ENCODE peak calls at places on chromosomes 16 and 17, in seven cellular contexts. One of them, this sample, is unnamed.
A peak's percentile ranks its signal among the peaks of the same experiment; 100 is the strongest.

GRCh38 chr17:40490289-40490853 is 11.1 kb downstream of the TNS4 start:
- DNase-seq in hepatocyte: peak; percentile 70
- DNase-seq in GM23338: peak; percentile 70
- DNase-seq in mucosa of descending colon: peak; percentile 63
- DNase-seq in adrenal gland: peak; percentile 37
- DNase-seq in NT2/D1: no peak
- DNase-seq in psoas muscle: peak; percentile 65
- DNase-seq in this sample: no peak

GRCh38 chr17:37770631-37771518 is 26.0 kb upstream of the HNF1B start:
- DNase-seq in hepatocyte: peak; percentile 83
- DNase-seq in GM23338: peak; percentile 85
- DNase-seq in mucosa of descending colon: peak; percentile 87
- DNase-seq in adrenal gland: peak; percentile 67
- DNase-seq in NT2/D1: peak; percentile 27
- DNase-seq in psoas muscle: no peak
- DNase-seq in this sample: peak; percentile 21

GRCh38 chr17:72121164-72122001 is 563 bp downstream of the SOX9 start:
- DNase-seq in hepatocyte: peak; percentile 63
- DNase-seq in GM23338: peak; percentile 66
- DNase-seq in mucosa of descending colon: peak; percentile 71
- DNase-seq in adrenal gland: no peak
- DNase-seq in NT2/D1: no peak
- DNase-seq in psoas muscle: peak; percentile 75
- DNase-seq in this sample: no peak

GRCh38 chr17:81143200-81143527 is 22.1 kb upstream of the PVALEF start:
- DNase-seq in hepatocyte: no peak
- DNase-seq in GM23338: no peak
- DNase-seq in mucosa of descending colon: no peak
- DNase-seq in adrenal gland: no peak
- DNase-seq in NT2/D1: no peak
- DNase-seq in psoas muscle: no peak
- DNase-seq in this sample: no peak

GRCh38 chr17:48551206-48551597 is 6.3 kb upstream of the HOXB2 start:
- DNase-seq in hepatocyte: no peak
- DNase-seq in GM23338: no peak
- DNase-seq in mucosa of descending colon: no peak
- DNase-seq in adrenal gland: peak; percentile 10
- DNase-seq in NT2/D1: no peak
- DNase-seq in psoas muscle: no peak
- DNase-seq in this sample: no peak

GRCh38 chr16:50602531-50603205 is 54.5 kb downstream of the NKD1 start:
- DNase-seq in hepatocyte: no peak
- DNase-seq in GM23338: no peak
- DNase-seq in mucosa of descending colon: no peak
- DNase-seq in adrenal gland: no peak
- DNase-seq in NT2/D1: no peak
- DNase-seq in psoas muscle: no peak
- DNase-seq in this sample: no peak

GRCh38 chr17:8555062-8555461 is 75.5 kb downstream of the MYH10 start:
- DNase-seq in hepatocyte: no peak
- DNase-seq in GM23338: no peak
- DNase-seq in mucosa of descending colon: no peak
- DNase-seq in adrenal gland: no peak
- DNase-seq in NT2/D1: no peak
- DNase-seq in psoas muscle: no peak
- DNase-seq in this sample: no peak

GRCh38 chr16:19517424-19518089 is 4.3 kb downstream of the GDE1 start:
- DNase-seq in hepatocyte: no peak
- DNase-seq in GM23338: no peak
- DNase-seq in mucosa of descending colon: no peak
- DNase-seq in adrenal gland: no peak
- DNase-seq in NT2/D1: no peak
- DNase-seq in psoas muscle: no peak
- DNase-seq in this sample: no peak

GRCh38 chr16:11354733-11355574 is 9.7 kb downstream of the RMI2 start:
- DNase-seq in hepatocyte: no peak
- DNase-seq in GM23338: no peak
- DNase-seq in mucosa of descending colon: no peak
- DNase-seq in adrenal gland: peak; percentile 56
- DNase-seq in NT2/D1: no peak
- DNase-seq in psoas muscle: no peak
- DNase-seq in this sample: no peak

GRCh38 chr16:11038777-11039176 is 94.4 kb downstream of the CLEC16A start:
- DNase-seq in hepatocyte: no peak
- DNase-seq in GM23338: no peak
- DNase-seq in mucosa of descending colon: no peak
- DNase-seq in adrenal gland: no peak
- DNase-seq in NT2/D1: no peak
- DNase-seq in psoas muscle: no peak
- DNase-seq in this sample: no peak

GRCh38 chr16:88505405-88506082 is 52.5 kb downstream of the ZFPM1 start:
- DNase-seq in hepatocyte: peak; percentile 80
- DNase-seq in GM23338: peak; percentile 44
- DNase-seq in mucosa of descending colon: peak; percentile 91
- DNase-seq in adrenal gland: peak; percentile 43
- DNase-seq in NT2/D1: peak; percentile 13
- DNase-seq in psoas muscle: peak; percentile 70
- DNase-seq in this sample: peak; percentile 79

GRCh38 chr17:15255713-15256454 is 9.2 kb downstream of the PMP22 start:
- DNase-seq in hepatocyte: no peak
- DNase-seq in GM23338: no peak
- DNase-seq in mucosa of descending colon: no peak
- DNase-seq in adrenal gland: no peak
- DNase-seq in NT2/D1: no peak
- DNase-seq in psoas muscle: peak; percentile 83
- DNase-seq in this sample: no peak

GRCh38 chr17:15261063-15261817 is 3.9 kb downstream of the PMP22 start:
- DNase-seq in hepatocyte: peak; percentile 76
- DNase-seq in GM23338: peak; percentile 77
- DNase-seq in mucosa of descending colon: peak; percentile 66
- DNase-seq in adrenal gland: peak; percentile 71
- DNase-seq in NT2/D1: no peak
- DNase-seq in psoas muscle: peak; percentile 85
- DNase-seq in this sample: peak; percentile 70

GRCh38 chr17:15260376-15261062 is 4.6 kb downstream of the PMP22 start:
- DNase-seq in hepatocyte: peak; percentile 95
- DNase-seq in GM23338: peak; percentile 89
- DNase-seq in mucosa of descending colon: peak; percentile 91
- DNase-seq in adrenal gland: peak; percentile 91
- DNase-seq in NT2/D1: peak; percentile 44
- DNase-seq in psoas muscle: peak; percentile 95
- DNase-seq in this sample: peak; percentile 72

GRCh38 chr17:15258113-15258512 is 7.0 kb downstream of the PMP22 start:
- DNase-seq in hepatocyte: no peak
- DNase-seq in GM23338: no peak
- DNase-seq in mucosa of descending colon: no peak
- DNase-seq in adrenal gland: no peak
- DNase-seq in NT2/D1: no peak
- DNase-seq in psoas muscle: no peak
- DNase-seq in this sample: no peak

DNA sequence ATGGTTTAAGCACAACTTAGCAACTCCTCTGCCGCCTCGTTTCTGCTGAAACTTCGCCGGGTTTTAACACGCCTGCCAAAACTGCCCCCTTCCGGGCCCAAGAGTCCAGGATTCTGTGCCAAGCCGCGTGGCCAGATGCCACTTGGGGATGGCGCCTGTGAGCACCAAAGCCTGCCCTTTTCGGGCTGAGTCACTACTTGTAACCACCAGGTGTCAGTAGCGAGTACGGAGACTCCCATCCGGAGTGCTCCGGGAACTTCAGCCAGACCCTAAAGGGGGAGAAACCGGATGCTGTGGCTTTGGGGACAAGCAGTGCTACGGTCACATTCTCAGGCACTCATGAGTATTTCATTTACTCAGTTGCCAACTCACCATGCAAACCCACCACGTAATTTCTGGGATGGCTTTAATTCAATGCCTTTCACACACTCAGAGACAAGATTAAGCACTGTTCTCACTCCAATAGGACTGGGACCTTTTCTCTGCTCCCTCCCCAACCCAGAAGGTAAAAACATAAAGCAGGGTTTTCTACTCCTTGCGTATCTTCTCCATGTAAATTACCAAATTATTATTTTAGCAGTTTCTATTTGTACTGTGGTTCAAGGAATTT is 7.7 kb downstream of the PMP22 start:
- DNase-seq in hepatocyte: peak; percentile 85
- DNase-seq in GM23338: peak; percentile 87
- DNase-seq in mucosa of descending colon: peak; percentile 70
- DNase-seq in adrenal gland: peak; percentile 82
- DNase-seq in NT2/D1: peak; percentile 44
- DNase-seq in psoas muscle: peak; percentile 91
- DNase-seq in this sample: peak; percentile 84
- H3K36me3 ChIP-seq in hepatocyte: no peaks in the 10 kb centered on the region
- H3K36me3 ChIP-seq in GM23338: no peaks in the 10 kb centered on the region
- H3K36me3 ChIP-seq in mucosa of descending colon: no peaks in the 10 kb centered on the region
- H3K36me3 ChIP-seq in adrenal gland: peaks cover 54% of the 10 kb centered on the region
- H3K36me3 ChIP-seq in NT2/D1: peaks cover 75% of the 10 kb centered on the region
- H3K36me3 ChIP-seq in psoas muscle: no peaks in the 10 kb centered on the region
- H3K36me3 ChIP-seq in this sample: peaks cover 63% of the 10 kb centered on the region

GRCh38 chr16:23519282-23519681 is 9.0 kb upstream of the GGA2 start:
- DNase-seq in hepatocyte: no peak
- DNase-seq in GM23338: no peak
- DNase-seq in mucosa of descending colon: no peak
- DNase-seq in adrenal gland: no peak
- DNase-seq in NT2/D1: no peak
- DNase-seq in psoas muscle: no peak
- DNase-seq in this sample: no peak

GRCh38 chr16:23518435-23518891 is 8.2 kb upstream of the GGA2 start:
- DNase-seq in hepatocyte: no peak
- DNase-seq in GM23338: no peak
- DNase-seq in mucosa of descending colon: no peak
- DNase-seq in adrenal gland: no peak
- DNase-seq in NT2/D1: no peak
- DNase-seq in psoas muscle: no peak
- DNase-seq in this sample: no peak

GRCh38 chr16:23521037-23521743 is 10.9 kb upstream of the GGA2 start:
- DNase-seq in hepatocyte: no peak
- DNase-seq in GM23338: no peak
- DNase-seq in mucosa of descending colon: no peak
- DNase-seq in adrenal gland: no peak
- DNase-seq in NT2/D1: no peak
- DNase-seq in psoas muscle: no peak
- DNase-seq in this sample: no peak

GRCh38 chr16:23521965-23522364 is 11.7 kb upstream of the GGA2 start:
- DNase-seq in hepatocyte: no peak
- DNase-seq in GM23338: no peak
- DNase-seq in mucosa of descending colon: no peak
- DNase-seq in adrenal gland: no peak
- DNase-seq in NT2/D1: no peak
- DNase-seq in psoas muscle: no peak
- DNase-seq in this sample: no peak

GRCh38 chr16:23520500-23520899 is 10.2 kb upstream of the GGA2 start:
- DNase-seq in hepatocyte: no peak
- DNase-seq in GM23338: no peak
- DNase-seq in mucosa of descending colon: no peak
- DNase-seq in adrenal gland: no peak
- DNase-seq in NT2/D1: no peak
- DNase-seq in psoas muscle: no peak
- DNase-seq in this sample: no peak
- H3K4me1 ChIP-seq in hepatocyte: no peaks in the 10 kb centered on the region
- H3K4me1 ChIP-seq in GM23338: no peaks in the 10 kb centered on the region
- H3K4me1 ChIP-seq in mucosa of descending colon: no peaks in the 10 kb centered on the region
- H3K4me1 ChIP-seq in adrenal gland: no peaks in the 10 kb centered on the region
- H3K4me1 ChIP-seq in NT2/D1: no peaks in the 10 kb centered on the region
- H3K4me1 ChIP-seq in psoas muscle: no peaks in the 10 kb centered on the region
- H3K4me1 ChIP-seq in this sample: no peaks in the 10 kb centered on the region

GRCh38 chr16:543301-544164 is 16.0 kb downstream of the CAPN15 start:
- DNase-seq in hepatocyte: peak; percentile 75
- DNase-seq in GM23338: no peak
- DNase-seq in mucosa of descending colon: no peak
- DNase-seq in adrenal gland: no peak
- DNase-seq in NT2/D1: no peak
- DNase-seq in psoas muscle: no peak
- DNase-seq in this sample: no peak

GRCh38 chr16:540645-541340 is 13.3 kb downstream of the CAPN15 start:
- DNase-seq in hepatocyte: no peak
- DNase-seq in GM23338: no peak
- DNase-seq in mucosa of descending colon: no peak
- DNase-seq in adrenal gland: peak; percentile 42
- DNase-seq in NT2/D1: no peak
- DNase-seq in psoas muscle: no peak
- DNase-seq in this sample: no peak

GRCh38 chr16:546909-547770 is 13.1 kb upstream of the PRR35 start:
- DNase-seq in hepatocyte: peak; percentile 72
- DNase-seq in GM23338: peak; percentile 71
- DNase-seq in mucosa of descending colon: peak; percentile 90
- DNase-seq in adrenal gland: peak; percentile 88
- DNase-seq in NT2/D1: no peak
- DNase-seq in psoas muscle: peak; percentile 90
- DNase-seq in this sample: no peak

GRCh38 chr16:548586-548985 is 11.6 kb upstream of the PRR35 start:
- DNase-seq in hepatocyte: no peak
- DNase-seq in GM23338: no peak
- DNase-seq in mucosa of descending colon: no peak
- DNase-seq in adrenal gland: no peak
- DNase-seq in NT2/D1: no peak
- DNase-seq in psoas muscle: no peak
- DNase-seq in this sample: no peak

DNA sequence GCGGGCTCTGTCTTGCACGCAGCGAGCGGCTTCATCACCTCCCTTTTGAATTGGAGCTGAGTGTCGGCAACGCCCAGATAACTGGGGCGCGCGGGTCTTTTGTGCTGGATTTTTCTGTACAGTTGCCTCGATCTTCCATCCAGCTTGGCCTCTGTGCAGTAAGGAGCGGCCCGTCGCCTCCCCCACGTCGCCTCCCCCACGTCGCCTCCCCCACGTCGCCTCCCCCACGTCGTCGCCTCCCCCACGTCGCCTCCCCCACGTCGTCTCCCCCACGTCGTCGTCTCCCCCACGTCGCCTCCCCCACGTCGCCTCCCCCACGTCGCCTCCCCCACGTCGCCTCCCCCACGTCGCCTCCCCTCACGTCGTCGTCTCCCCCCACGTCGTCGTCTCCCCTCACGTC is 15.7 kb upstream of the PRR35 start:
- DNase-seq in hepatocyte: no peak
- DNase-seq in GM23338: no peak
- DNase-seq in mucosa of descending colon: no peak
- DNase-seq in adrenal gland: no peak
- DNase-seq in NT2/D1: no peak
- DNase-seq in psoas muscle: no peak
- DNase-seq in this sample: no peak
- H3K36me3 ChIP-seq in hepatocyte: no peaks in the 10 kb centered on the region
- H3K36me3 ChIP-seq in GM23338: no peaks in the 10 kb centered on the region
- H3K36me3 ChIP-seq in mucosa of descending colon: no peaks in the 10 kb centered on the region
- H3K36me3 ChIP-seq in adrenal gland: peaks cover 9% of the 10 kb centered on the region
- H3K36me3 ChIP-seq in NT2/D1: peaks cover 58% of the 10 kb centered on the region
- H3K36me3 ChIP-seq in psoas muscle: no peaks in the 10 kb centered on the region
- H3K36me3 ChIP-seq in this sample: peaks cover 5% of the 10 kb centered on the region

DNA sequence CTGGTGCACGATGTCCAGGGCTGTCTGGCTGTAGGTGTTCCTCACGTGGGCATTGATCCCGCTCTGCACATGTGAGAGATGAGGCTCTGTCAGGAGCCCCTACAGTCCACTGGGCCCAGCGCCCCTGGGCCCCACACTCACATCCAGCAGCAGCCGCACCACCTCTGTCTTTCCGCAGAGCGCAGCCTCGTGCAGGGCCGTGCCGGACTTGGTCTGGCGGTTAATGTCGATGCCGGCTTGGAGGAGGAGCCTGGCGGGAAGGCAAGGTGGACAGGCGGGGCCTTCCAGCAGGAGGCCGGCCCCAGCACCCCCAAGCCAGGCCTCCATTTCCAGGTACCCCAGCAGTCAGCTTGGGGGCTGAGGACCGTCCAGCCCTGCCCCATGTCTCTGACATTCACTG is 9.2 kb downstream of the CASKIN1 start:
- DNase-seq in hepatocyte: no peak
- DNase-seq in GM23338: no peak
- DNase-seq in mucosa of descending colon: no peak
- DNase-seq in adrenal gland: no peak
- DNase-seq in NT2/D1: no peak
- DNase-seq in psoas muscle: no peak
- DNase-seq in this sample: no peak
- H3K4me1 ChIP-seq in hepatocyte: no peaks in the 10 kb centered on the region
- H3K4me1 ChIP-seq in GM23338: no peaks in the 10 kb centered on the region
- H3K4me1 ChIP-seq in mucosa of descending colon: no peaks in the 10 kb centered on the region
- H3K4me1 ChIP-seq in adrenal gland: no peaks in the 10 kb centered on the region
- H3K4me1 ChIP-seq in NT2/D1: peaks cover 26% of the 10 kb centered on the region
- H3K4me1 ChIP-seq in psoas muscle: no peaks in the 10 kb centered on the region
- H3K4me1 ChIP-seq in this sample: no peaks in the 10 kb centered on the region